ENCODE peak calls at places on chromosomes 7 and 10, in ten cellular contexts. V, J, N, B, Z, S, K, C, Q and M are unnamed samples.

GRCh38 chr10:85548038-85548437 is 818.6 kb downstream of the GRID1 start:
- DNase-seq in V (no peak), J (peak), N (peak), B (no peak), Z (peak), S (no peak), K (no peak), C (no peak), Q (no peak), M (no peak)

GRCh38 chr10:37860494-37861190 is 3.2 kb upstream of the ZNF248 start:
- DNase-seq in V (peak), J (no peak), N (no peak), B (no peak), Z (no peak), S (no peak), K (no peak), C (no peak), Q (peak), M (no peak)

GRCh38 chr10:114401195-114401741 is 3.0 kb downstream of the AFAP1L2 start:
- DNase-seq in V (peak), J (no peak), N (no peak), B (no peak), Z (no peak), S (no peak), K (no peak), C (no peak), Q (peak), M (no peak)

GRCh38 chr10:127024655-127025054 is 119.4 kb downstream of the DOCK1 start:
- DNase-seq in V (peak), J (no peak), N (no peak), B (no peak), Z (no peak), S (no peak), K (no peak), C (no peak), Q (no peak), M (no peak)

GRCh38 chr10:61993676-61994401 is 92.3 kb downstream of the ARID5B start:
- DNase-seq in V (no peak), J (no peak), N (no peak), B (no peak), Z (no peak), S (peak), K (no peak), C (no peak), Q (no peak), M (no peak)

GRCh38 chr7:34838329-34838728 is 180.3 kb downstream of the NPSR1 start:
- DNase-seq in V (no peak), J (no peak), N (no peak), B (no peak), Z (no peak), S (peak), K (no peak), C (no peak), Q (no peak), M (no peak)

GRCh38 chr10:130808686-130809085 is 502.8 kb downstream of the TCERG1L start:
- DNase-seq in V (no peak), J (no peak), N (no peak), B (no peak), Z (no peak), S (no peak), K (no peak), C (no peak), Q (no peak), M (no peak)

GRCh38 chr7:34675749-34676374 is 17.8 kb downstream of the NPSR1 start:
- DNase-seq in V (no peak), J (peak), N (no peak), B (no peak), Z (peak), S (peak), K (no peak), C (no peak), Q (peak), M (peak)

GRCh38 chr7:6453737-6454136 is 6.0 kb upstream of the DAGLB start:
- DNase-seq in V (peak), J (no peak), N (no peak), B (no peak), Z (no peak), S (no peak), K (no peak), C (no peak), Q (peak), M (no peak)

GRCh38 chr7:151172273-151173141 is 5.0 kb upstream of the GBX1 start:
- DNase-seq in V (peak), J (peak), N (peak), B (peak), Z (peak), S (no peak), K (peak), C (peak), Q (peak), M (peak)

GRCh38 chr10:71205468-71205867 is 6.9 kb upstream of the UNC5B start:
- DNase-seq in V (no peak), J (no peak), N (no peak), B (no peak), Z (no peak), S (no peak), K (no peak), C (no peak), Q (no peak), M (no peak)

GRCh38 chr10:132533571-132534260 is 3.9 kb upstream of the INPP5A start:
- DNase-seq in V (no peak), J (no peak), N (no peak), B (no peak), Z (no peak), S (no peak), K (no peak), C (no peak), Q (no peak), M (no peak)

GRCh38 chr10:9157656-9158055 is 1103.2 kb downstream of the GATA3 start:
- DNase-seq in V (no peak), J (no peak), N (no peak), B (no peak), Z (no peak), S (no peak), K (no peak), C (no peak), Q (no peak), M (no peak)

GRCh38 chr10:121132278-121132672 is 281.1 kb downstream of the WDR11 start:
- DNase-seq in V (no peak), J (no peak), N (no peak), B (no peak), Z (no peak), S (no peak), K (no peak), C (no peak), Q (no peak), M (no peak)

GRCh38 chr10:101021692-101022251 is 9.2 kb downstream of the PDZD7 start:
- DNase-seq in V (no peak), J (no peak), N (no peak), B (no peak), Z (no peak), S (no peak), K (no peak), C (no peak), Q (no peak), M (no peak)

GRCh38 chr7:32266932-32267475 is 196.8 kb upstream of the PDE1C start:
- DNase-seq in V (no peak), J (peak), N (no peak), B (no peak), Z (no peak), S (no peak), K (no peak), C (no peak), Q (no peak), M (peak)

GRCh38 chr10:117449636-117450035 is 74.4 kb upstream of the PDZD8 start:
- DNase-seq in V (no peak), J (peak), N (no peak), B (no peak), Z (no peak), S (no peak), K (no peak), C (no peak), Q (no peak), M (no peak)

GRCh38 chr10:80455461-80456345 is 1.6 kb downstream of the TSPAN14 start:
- DNase-seq in V (no peak), J (no peak), N (no peak), B (no peak), Z (no peak), S (no peak), K (no peak), C (no peak), Q (no peak), M (no peak)

GRCh38 chr10:73247509-73248258 is 629 bp upstream of the DNAJC9 start:
- DNase-seq in V (no peak), J (peak), N (no peak), B (no peak), Z (no peak), S (no peak), K (no peak), C (no peak), Q (no peak), M (no peak)

GRCh38 chr7:155913311-155913710 is 101.0 kb upstream of the SHH start:
- DNase-seq in V (no peak), J (no peak), N (no peak), B (no peak), Z (no peak), S (no peak), K (no peak), C (no peak), Q (no peak), M (no peak)

GRCh38 chr7:16811555-16811954 is 6.8 kb upstream of the AGR2 start:
- DNase-seq in V (no peak), J (no peak), N (no peak), B (no peak), Z (no peak), S (no peak), K (no peak), C (no peak), Q (peak), M (no peak)

GRCh38 chr7:79293655-79294142 is 159.8 kb downstream of the MAGI2 start:
- DNase-seq in V (no peak), J (no peak), N (no peak), B (no peak), Z (no peak), S (peak), K (no peak), C (no peak), Q (peak), M (no peak)

GRCh38 chr10:51366044-51366443 is 291.8 kb downstream of the PRKG1 start:
- DNase-seq in V (no peak), J (no peak), N (no peak), B (no peak), Z (no peak), S (no peak), K (no peak), C (no peak), Q (no peak), M (no peak)

GRCh38 chr10:49056356-49056755 is 59.0 kb downstream of the VSTM4 start:
- DNase-seq in V (no peak), J (no peak), N (no peak), B (no peak), Z (no peak), S (no peak), K (no peak), C (no peak), Q (peak), M (no peak)

GRCh38 chr7:18655506-18655905 is 160.0 kb downstream of the HDAC9 start:
- DNase-seq in V (no peak), J (no peak), N (no peak), B (no peak), Z (no peak), S (no peak), K (no peak), C (no peak), Q (no peak), M (no peak)

GRCh38 chr7:12423995-12424745 is 20.5 kb upstream of the VWDE start:
- DNase-seq in V (no peak), J (peak), N (no peak), B (no peak), Z (no peak), S (no peak), K (no peak), C (no peak), Q (no peak), M (peak)